ENCODE peak calls at places on chromosomes 16 and 17, in five cellular contexts. S, Y, X, V and I are unnamed samples.

GRCh38 chr16:66899945-66900688 is 18.6 kb downstream of the CDH16 start:
- DNase-seq in Y (peak; percentile 78), S (no peak), X (peak; percentile 79), V (no peak), I (no peak)

GRCh38 chr16:3992297-3993051 is 112.0 kb upstream of the CREBBP start:
- DNase-seq in V (no peak), S (no peak), X (no peak), Y (peak; percentile 89), I (no peak)

GRCh38 chr17:44308865-44309264 is 464 bp downstream of the RUNDC3A start:
- DNase-seq in Y (no peak), V (no peak), X (no peak), S (no peak), I (no peak)

GRCh38 chr17:76946111-76946771 is 78.0 kb downstream of the MGAT5B start:
- DNase-seq in S (no peak), X (no peak), V (no peak), Y (no peak), I (no peak)

GRCh38 chr17:82327289-82327688 is 6.3 kb downstream of the SECTM1 start:
- DNase-seq in V (no peak), Y (no peak), X (no peak), S (no peak), I (no peak)

GRCh38 chr17:41060052-41060604 is at the start of gene KRTAP2-3:
- DNase-seq in S (no peak), V (no peak), X (peak; percentile 99), Y (no peak), I (no peak)

GRCh38 chr17:30443721-30444120 is 33.5 kb upstream of the GOSR1 start:
- DNase-seq in S (no peak), V (no peak), Y (no peak), X (no peak), I (no peak)

GRCh38 chr17:45160505-45161287 is 979 bp upstream of the HEXIM2 start:
- DNase-seq in Y (peak; percentile 98), X (peak; percentile 77), S (peak; percentile 54), V (peak; percentile 65), I (no peak)

GRCh38 chr16:19289805-19290490 is 4.4 kb downstream of the CLEC19A start:
- DNase-seq in X (no peak), Y (peak; percentile 75), V (no peak), S (peak; percentile 35), I (no peak)

GRCh38 chr17:6919158-6919557 is 76.7 kb upstream of the ALOX12 start:
- DNase-seq in X (no peak), V (no peak), Y (peak; percentile 16), S (no peak), I (no peak)

GRCh38 chr16:2904922-2905240 is 6.8 kb upstream of the FLYWCH1 start:
- DNase-seq in Y (no peak), X (no peak), S (no peak), V (no peak), I (peak; percentile 22)

GRCh38 chr17:31494259-31495048 is 103.0 kb downstream of the RAB11FIP4 start:
- DNase-seq in X (no peak), Y (no peak), V (peak; percentile 70), S (no peak), I (peak; percentile 73)

GRCh38 chr17:40321502-40322416 is 12.8 kb downstream of the RARA start:
- DNase-seq in S (no peak), X (no peak), Y (no peak), V (no peak), I (no peak)

GRCh38 chr16:70252355-70252988 is 732 bp upstream of the EXOSC6 start:
- DNase-seq in S (peak; percentile 29), X (peak; percentile 45), Y (peak; percentile 90), V (no peak), I (no peak)

GRCh38 chr17:59154335-59154720 is 658 bp downstream of the SKA2 start:
- DNase-seq in S (peak; percentile 37), X (peak; percentile 77), Y (peak; percentile 84), V (peak; percentile 26), I (no peak)

GRCh38 chr16:57123216-57123968 is 31.0 kb downstream of the CPNE2 start:
- DNase-seq in V (no peak), Y (no peak), X (peak; percentile 30), S (no peak), I (no peak)

GRCh38 chr16:83118365-83118764 is 491.6 kb downstream of the CDH13 start:
- DNase-seq in X (peak; percentile 67), V (no peak), S (no peak), Y (no peak), I (no peak)

GRCh38 chr17:48526986-48527741 is 3.6 kb downstream of the HOXB1 start:
- DNase-seq in Y (peak; percentile 95), S (no peak), V (no peak), X (no peak), I (no peak)

GRCh38 chr17:38701504-38702165 is 3.4 kb upstream of the MLLT6 start:
- DNase-seq in S (no peak), V (peak; percentile 69), Y (no peak), X (peak; percentile 63), I (peak; percentile 82)

GRCh38 chr17:17055286-17056166 is 13.3 kb downstream of the MPRIP start:
- DNase-seq in X (no peak), V (no peak), Y (peak; percentile 69), S (no peak), I (no peak)

GRCh38 chr16:27322858-27323780 is 9.3 kb downstream of the IL4R start:
- DNase-seq in V (no peak), X (no peak), S (no peak), Y (peak; percentile 35), I (no peak)

GRCh38 chr16:3131755-3132377 is 3.0 kb upstream of the ZNF213 start:
- DNase-seq in V (peak; percentile 43), Y (peak; percentile 90), S (peak; percentile 51), X (peak; percentile 63), I (no peak)

GRCh38 chr17:42050360-42051012 is at the start of gene C17orf113:
- DNase-seq in S (peak; percentile 53), X (peak; percentile 51), V (peak; percentile 54), Y (peak; percentile 91), I (peak; percentile 92)

GRCh38 chr17:56902350-56902749 is 11.5 kb downstream of the TRIM25 start:
- DNase-seq in Y (peak; percentile 45), V (no peak), S (no peak), X (peak; percentile 85), I (no peak)

GRCh38 chr16:79542196-79542859 is 58.2 kb downstream of the MAF start:
- DNase-seq in S (no peak), V (no peak), X (no peak), Y (no peak), I (no peak)

GRCh38 chr16:67673712-67674580 is 7.3 kb downstream of the C16orf86 start:
- DNase-seq in X (no peak), V (no peak), S (no peak), Y (peak; percentile 45), I (no peak)

GRCh38 chr16:2035431-2036199 is 8.9 kb downstream of the NHERF2 start:
- DNase-seq in S (no peak), Y (peak; percentile 65), X (peak; percentile 81), V (no peak), I (no peak)

GRCh38 chr16:88069397-88070168 is 118.3 kb downstream of the BANP start:
- DNase-seq in S (no peak), V (no peak), Y (no peak), X (no peak), I (peak; percentile 96)

GRCh38 chr16:81185416-81185815 is 53.1 kb upstream of the BCO1 start:
- DNase-seq in X (no peak), V (no peak), S (no peak), Y (no peak), I (no peak)

GRCh38 chr16:58243528-58244004 is 45.7 kb upstream of the CSNK2A2 start:
- DNase-seq in X (no peak), Y (peak; percentile 80), V (no peak), S (no peak), I (peak; percentile 76)

GRCh38 chr16:83888672-83889044 is 10.3 kb upstream of the MLYCD start:
- DNase-seq in Y (peak; percentile 82), X (no peak), S (no peak), V (no peak), I (no peak)

GRCh38 chr17:75344664-75345063 is 55.4 kb upstream of the SLC25A19 start:
- DNase-seq in V (peak; percentile 34), X (no peak), Y (peak; percentile 81), S (no peak), I (no peak)

GRCh38 chr17:64940055-64940454 is 20.8 kb upstream of the LRRC37A3 start:
- DNase-seq in V (no peak), S (no peak), Y (peak; percentile 21), X (no peak), I (no peak)

GRCh38 chr16:11439216-11439615 is 94.0 kb downstream of the RMI2 start:
- DNase-seq in Y (no peak), X (no peak), V (no peak), S (no peak), I (no peak)